ENCODE peak calls at places on chromosomes 16 and 17, in four cellular contexts. Y is lower lobe of right lung, T is tibial artery, J is uterus. X is an unnamed sample. For H3K4me1, the result is how much of the 10 kb centered on the place peaks cover.

GRCh38 chr16:63702981-63703590 is 1418.8 kb downstream of the CDH11 start:
- DNase-seq in T (no peak), J (no peak), Y (no peak), X (no peak)

GRCh38 chr17:14950216-14950615 is 314.9 kb downstream of the PMP22 start:
- DNase-seq in Y (no peak), T (no peak), J (no peak), X (no peak)

GRCh38 chr16:52404546-52404945 is 142.4 kb downstream of the TOX3 start:
- DNase-seq in Y (no peak), J (no peak), T (no peak), X (no peak)

GRCh38 chr16:54446639-54447038 is 160.1 kb upstream of the IRX3 start:
- DNase-seq in Y (no peak), T (peak), J (no peak), X (peak)

GRCh38 chr17:77591231-77591785 is 367.2 kb upstream of the TNRC6C start:
- DNase-seq in J (no peak), T (no peak), Y (no peak), X (no peak)

GRCh38 chr17:61533797-61534196 is 57.2 kb downstream of the NACA2 start:
- DNase-seq in J (no peak), Y (no peak), T (no peak), X (no peak)

GRCh38 chr16:4701791-4702465 is 8.6 kb downstream of the NUDT16L1 start:
- DNase-seq in J (no peak), Y (no peak), T (no peak), X (no peak)

GRCh38 chr16:48385272-48385953 is at the start of gene SIAH1:
- DNase-seq in J (peak), T (peak), Y (peak), X (peak)

GRCh38 chr16:57803413-57803990 is 1.2 kb upstream of the KIFC3 start:
- DNase-seq in J (no peak), T (no peak), Y (peak), X (peak)

GRCh38 chr16:75267631-75268264 is 16.3 kb upstream of the BCAR1 start:
- DNase-seq in J (no peak), Y (peak), T (no peak), X (peak)

GRCh38 chr16:67459066-67459857 is 21.7 kb downstream of the ATP6V0D1 start:
- DNase-seq in T (no peak), J (peak), Y (peak), X (peak)

DNA sequence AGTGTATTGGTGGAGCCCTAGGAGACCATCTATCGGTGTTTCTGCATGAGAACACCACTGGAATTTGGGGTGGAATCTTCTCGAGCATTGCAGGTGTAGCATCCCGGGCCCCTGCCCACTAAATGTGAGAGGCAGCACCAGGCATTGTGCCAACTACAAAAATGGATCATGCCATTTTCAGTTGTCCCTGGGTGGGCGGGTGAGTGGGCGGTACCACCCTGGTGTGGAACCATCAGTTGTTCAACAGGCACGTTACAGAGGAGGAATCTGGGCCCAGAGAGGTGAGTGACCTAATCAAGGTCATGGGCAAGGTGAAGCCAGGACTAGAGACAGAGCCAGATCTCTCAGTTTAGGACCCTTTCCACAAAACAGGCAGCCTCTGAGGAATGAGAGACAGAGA is 8.8 kb downstream of the PIPOX start:
- DNase-seq in T (no peak), J (no peak), Y (no peak), X (no peak)
- H3K4me1 ChIP-seq in T (under half), J (under half), Y (under half), X (under half)

GRCh38 chr16:30986129-30986991 is 1.4 kb downstream of the HSD3B7 start:
- DNase-seq in J (no peak), Y (no peak), T (no peak), X (no peak)
- TF ChIP-seq CTCF in J (no peak), Y (no peak), T (no peak), X (no peak)

GRCh38 chr17:43363181-43363925 is 35.4 kb upstream of the ARL4D start:
- DNase-seq in T (no peak), Y (no peak), J (no peak), X (no peak)
- H3K4me1 ChIP-seq in T (under half), Y (under half), J (under half), X (under half)

GRCh38 chr16:89476379-89476778 is 14.0 kb downstream of the ANKRD11 start:
- DNase-seq in T (no peak), Y (no peak), J (no peak), X (no peak)

GRCh38 chr16:89476811-89477261 is 13.5 kb downstream of the ANKRD11 start:
- DNase-seq in Y (no peak), T (no peak), J (no peak), X (no peak)

GRCh38 chr16:89473136-89473712 is 17.1 kb downstream of the ANKRD11 start:
- DNase-seq in Y (no peak), J (no peak), T (no peak), X (no peak)

GRCh38 chr16:89473791-89474414 is 16.5 kb downstream of the ANKRD11 start:
- DNase-seq in Y (no peak), T (no peak), J (no peak), X (no peak)

GRCh38 chr16:89475144-89475543 is 15.2 kb downstream of the ANKRD11 start:
- DNase-seq in Y (no peak), T (no peak), J (no peak), X (no peak)
- TF ChIP-seq CTCF in Y (no peak), T (no peak), J (no peak), X (no peak)

X was measured in heart right ventricle.